ENCODE peak calls at places on chromosome 4, in eight cellular contexts. Z, Q, U, J, E, O, K and C are unnamed samples.

GRCh38 chr4:89617256-89617655 is 219.7 kb downstream of the SNCA start:
- DNase-seq in Z (no peak), O (no peak), Q (no peak), K (no peak), E (no peak), U (no peak), J (no peak), C (no peak)

GRCh38 chr4:154044118-154044517 is 255.2 kb upstream of the SFRP2 start:
- DNase-seq in E (no peak), Q (no peak), K (no peak), U (no peak), Z (no peak), O (no peak), J (no peak), C (no peak)

GRCh38 chr4:16140520-16141249 is 56.9 kb upstream of the PROM1 start:
- DNase-seq in Z (no peak), O (no peak), J (no peak), E (no peak), Q (no peak), U (no peak), K (no peak), C (no peak)

GRCh38 chr4:663046-663437 is 11.0 kb downstream of the ATP5ME start:
- DNase-seq in Q (no peak), Z (no peak), O (no peak), J (no peak), U (no peak), E (no peak), K (no peak), C (no peak)

GRCh38 chr4:76948441-76949292 is 885 bp upstream of the SEPTIN11 start:
- DNase-seq in K (peak; percentile 85), O (no peak), Q (peak; percentile 56), E (peak; percentile 95), Z (peak; percentile 89), U (peak; percentile 19), J (no peak), C (peak; percentile 78)

GRCh38 chr4:174467107-174467506 is 55.2 kb downstream of the HPGD start:
- DNase-seq in J (no peak), E (no peak), Z (no peak), U (no peak), K (no peak), O (no peak), Q (no peak), C (no peak)

GRCh38 chr4:23476514-23477090 is 413.2 kb downstream of the PPARGC1A start:
- DNase-seq in O (no peak), K (no peak), U (no peak), Q (no peak), J (no peak), Z (no peak), E (peak; percentile 42), C (no peak)

GRCh38 chr4:6781113-6781512 is 1.4 kb upstream of the KIAA0232 start:
- DNase-seq in U (no peak), Q (no peak), J (no peak), E (no peak), K (no peak), O (no peak), Z (peak; percentile 62), C (no peak)

GRCh38 chr4:42397256-42397634 is at the start of gene SHISA3:
- DNase-seq in Z (peak; percentile 83), K (peak; percentile 14), O (no peak), Q (no peak), U (peak; percentile 29), E (peak; percentile 87), J (no peak), C (peak; percentile 57)

GRCh38 chr4:8171941-8172924 is 13.6 kb upstream of the ABLIM2 start:
- DNase-seq in E (no peak), K (no peak), U (no peak), Q (no peak), O (no peak), J (no peak), Z (no peak), C (no peak)

GRCh38 chr4:174423257-174423944 is 98.9 kb downstream of the HPGD start:
- DNase-seq in O (no peak), Z (peak; percentile 67), E (no peak), Q (no peak), K (no peak), U (no peak), J (no peak), C (no peak)

GRCh38 chr4:16667464-16667863 is 231.0 kb downstream of the LDB2 start:
- DNase-seq in O (no peak), E (no peak), J (no peak), K (no peak), Z (no peak), U (no peak), Q (no peak), C (no peak)

GRCh38 chr4:86302242-86302641 is 57.6 kb downstream of the MAPK10 start:
- DNase-seq in Z (peak; percentile 65), E (peak; percentile 76), O (no peak), Q (no peak), U (no peak), K (no peak), J (no peak), C (peak; percentile 2)

GRCh38 chr4:139876328-139876941 is 210.8 kb downstream of the MGST2 start:
- DNase-seq in E (no peak), O (no peak), K (no peak), Z (no peak), U (no peak), J (no peak), Q (no peak), C (no peak)

GRCh38 chr4:66855956-66856355 is 689.3 kb downstream of the CENPC start:
- DNase-seq in Z (no peak), E (no peak), J (no peak), U (no peak), O (no peak), K (no peak), Q (no peak), C (peak; percentile 8)

GRCh38 chr4:152515678-152516077 is 20.2 kb downstream of the FBXW7 start:
- DNase-seq in Z (no peak), Q (no peak), O (no peak), U (no peak), E (no peak), J (no peak), K (no peak), C (peak; percentile 45)

GRCh38 chr4:48483777-48484493 is 792 bp downstream of the SLC10A4 start:
- DNase-seq in K (no peak), Z (peak; percentile 50), Q (no peak), U (no peak), E (peak; percentile 41), J (no peak), O (no peak), C (peak; percentile 53)

GRCh38 chr4:104989363-104989762 is 157.3 kb upstream of the TET2 start:
- DNase-seq in Q (no peak), Z (no peak), E (no peak), J (no peak), K (no peak), O (no peak), U (no peak), C (no peak)

GRCh38 chr4:144578681-144579080 is 67.3 kb upstream of the HHIP start:
- DNase-seq in U (no peak), K (no peak), Z (no peak), O (no peak), Q (no peak), J (no peak), E (no peak), C (no peak)

GRCh38 chr4:79209822-79210635 is 115.8 kb downstream of the NAA11 start:
- DNase-seq in U (no peak), O (peak; percentile 94), E (peak; percentile 46), Z (peak; percentile 56), K (no peak), Q (no peak), J (no peak), C (no peak)

GRCh38 chr4:72969957-72970356 is 99.6 kb downstream of the COX18 start:
- DNase-seq in U (no peak), J (no peak), Q (no peak), Z (peak; percentile 63), O (no peak), K (no peak), E (no peak), C (no peak)

GRCh38 chr4:169152899-169153298 is 117.9 kb downstream of the SH3RF1 start:
- DNase-seq in J (no peak), U (no peak), Z (no peak), Q (no peak), E (peak; percentile 37), K (no peak), O (no peak), C (peak; percentile 9)

GRCh38 chr4:122758033-122758432 is 25.5 kb downstream of the BBS12 start:
- DNase-seq in O (no peak), Z (no peak), U (peak; percentile 29), E (peak; percentile 50), Q (no peak), J (no peak), K (no peak), C (peak; percentile 38)

GRCh38 chr4:124121511-124121934 is 591.0 kb downstream of the ANKRD50 start:
- DNase-seq in J (no peak), U (no peak), O (no peak), K (no peak), Q (no peak), E (no peak), Z (no peak), C (no peak)

GRCh38 chr4:8917868-8918783 is 46.5 kb upstream of the HMX1 start:
- DNase-seq in E (peak; percentile 71), K (peak; percentile 79), Q (peak; percentile 69), U (peak; percentile 61), O (peak; percentile 11), Z (peak; percentile 71), J (no peak), C (peak; percentile 58)

GRCh38 chr4:173752610-173753009 is 222.6 kb upstream of the HAND2 start:
- DNase-seq in E (peak; percentile 90), J (no peak), K (no peak), Z (no peak), O (peak; percentile 10), U (peak; percentile 24), Q (no peak), C (peak; percentile 62)

GRCh38 chr4:96186593-96186992 is 346.7 kb downstream of the PDHA2 start:
- DNase-seq in E (peak; percentile 28), Z (no peak), K (no peak), O (no peak), Q (no peak), U (no peak), J (no peak), C (no peak)

GRCh38 chr4:48340276-48340904 is 939 bp upstream of the SLAIN2 start:
- DNase-seq in J (no peak), E (peak; percentile 53), Q (no peak), K (no peak), Z (peak; percentile 44), O (peak; percentile 53), U (peak; percentile 50), C (peak; percentile 38)

GRCh38 chr4:2059726-2060577 is 825 bp downstream of the NAT8L start:
- DNase-seq in K (no peak), U (no peak), Q (no peak), O (no peak), E (no peak), Z (no peak), J (no peak), C (peak; percentile 31)